ENCODE peak calls at places on chromosomes 5 and 9, in five cellular contexts. K, F, J, A and B are unnamed samples.
A peak's percentile ranks its signal among the peaks of the same experiment; 100 is the strongest.

GRCh38 chr9:35813434-35814105 is 1.3 kb downstream of the HINT2 start:
- DNase-seq in K (no peak), A (peak; percentile 73), J (no peak), F (no peak), B (no peak)

GRCh38 chr9:36815023-36815422 is 219.0 kb downstream of the PAX5 start:
- DNase-seq in J (no peak), F (no peak), K (no peak), A (no peak), B (no peak)

GRCh38 chr5:145941096-145941676 is 4.8 kb downstream of the SH3RF2 start:
- DNase-seq in A (no peak), J (no peak), F (no peak), K (no peak), B (no peak)

GRCh38 chr5:134195666-134196065 is 18.9 kb upstream of the SKP1 start:
- DNase-seq in J (no peak), F (no peak), A (no peak), K (no peak), B (no peak)

GRCh38 chr5:174567506-174568141 is 156.8 kb upstream of the MSX2 start:
- DNase-seq in F (no peak), J (no peak), K (no peak), A (no peak), B (no peak)

GRCh38 chr5:41924872-41925554 is at the start of gene FBXO4:
- DNase-seq in J (peak; percentile 93), K (peak; percentile 83), A (peak; percentile 91), F (peak; percentile 60), B (peak; percentile 86)

GRCh38 chr5:133635051-133635450 is 22.7 kb upstream of the FSTL4 start:
- DNase-seq in A (peak; percentile 84), F (no peak), K (peak; percentile 78), J (no peak), B (no peak)

GRCh38 chr5:74947961-74948613 is 81.9 kb upstream of the FAM169A start:
- DNase-seq in J (no peak), K (peak; percentile 23), A (peak; percentile 82), F (no peak), B (no peak)

GRCh38 chr5:81450940-81451339 is 57.0 kb upstream of the ACOT12 start:
- DNase-seq in J (no peak), F (no peak), A (peak; percentile 39), K (peak; percentile 27), B (no peak)

GRCh38 chr5:80192507-80193241 is 63.2 kb downstream of the SERINC5 start:
- DNase-seq in K (no peak), F (no peak), A (peak; percentile 59), J (peak; percentile 33), B (peak; percentile 55)

GRCh38 chr5:106489004-106489403 is 1181.7 kb downstream of the EFNA5 start:
- DNase-seq in A (no peak), J (no peak), F (no peak), K (peak; percentile 43), B (no peak)

GRCh38 chr5:68848086-68848485 is 245.7 kb upstream of the SLC30A5 start:
- DNase-seq in A (peak; percentile 58), F (no peak), K (no peak), J (no peak), B (no peak)

GRCh38 chr5:156103116-156103860 is 223.7 kb upstream of the SGCD start:
- DNase-seq in F (no peak), J (no peak), A (peak; percentile 16), K (no peak), B (no peak)

GRCh38 chr9:113687680-113688371 is 188.3 kb upstream of the ZNF618 start:
- DNase-seq in A (no peak), J (no peak), K (no peak), F (no peak), B (no peak)

GRCh38 chr9:107870927-107871720 is 381.6 kb upstream of the KLF4 start:
- DNase-seq in J (no peak), A (no peak), F (no peak), K (no peak), B (no peak)

GRCh38 chr9:115590016-115590415 is 472.1 kb upstream of the TNC start:
- DNase-seq in K (peak; percentile 88), F (no peak), J (no peak), A (peak; percentile 88), B (no peak)

GRCh38 chr5:32329395-32329834 is 16.7 kb upstream of the MTMR12 start:
- DNase-seq in F (peak; percentile 58), A (peak; percentile 76), J (peak; percentile 51), K (peak; percentile 67), B (peak; percentile 57)

GRCh38 chr5:77683171-77683732 is 44.7 kb upstream of the OTP start:
- DNase-seq in J (no peak), K (no peak), F (no peak), A (no peak), B (no peak)

GRCh38 chr9:14722391-14723035 is at the start of gene CER1:
- DNase-seq in K (no peak), J (no peak), F (no peak), A (no peak), B (no peak)

GRCh38 chr9:96232539-96233241 is 69.3 kb downstream of the HSD17B3 start:
- DNase-seq in A (peak; percentile 54), J (peak; percentile 34), K (peak; percentile 51), F (no peak), B (no peak)

GRCh38 chr5:342501-343460 is 21.3 kb downstream of the AHRR start:
- DNase-seq in K (no peak), F (no peak), J (no peak), A (no peak), B (no peak)

GRCh38 chr9:106886111-106887046 is 23.4 kb downstream of the ZNF462 start:
- DNase-seq in F (no peak), K (no peak), A (no peak), J (no peak), B (no peak)

GRCh38 chr5:170809551-170809950 is 26.0 kb downstream of the GABRP start:
- DNase-seq in A (peak; percentile 39), J (no peak), F (no peak), K (peak; percentile 52), B (no peak)

GRCh38 chr9:3237121-3237520 is 288.7 kb downstream of the RFX3 start:
- DNase-seq in K (no peak), A (no peak), F (no peak), J (no peak), B (no peak)

GRCh38 chr5:58459276-58459859 is 518 bp downstream of the PLK2 start:
- DNase-seq in J (no peak), F (no peak), A (peak; percentile 63), K (no peak), B (peak; percentile 35)

GRCh38 chr9:2576631-2577030 is 45.0 kb upstream of the VLDLR start:
- DNase-seq in K (no peak), A (no peak), J (no peak), F (no peak), B (no peak)

GRCh38 chr9:96875460-96876142 is 21.3 kb upstream of the ZNF782 start:
- DNase-seq in F (peak; percentile 42), J (peak; percentile 13), K (peak; percentile 83), A (peak; percentile 85), B (peak; percentile 19)

GRCh38 chr5:179470191-179470590 is 80.2 kb upstream of the RUFY1 start:
- DNase-seq in F (no peak), K (no peak), J (no peak), A (no peak), B (no peak)

GRCh38 chr5:93578813-93579560 is 2.0 kb downstream of the NR2F1-AS1 start:
- DNase-seq in K (peak; percentile 84), F (no peak), J (no peak), A (peak; percentile 21), B (no peak)

GRCh38 chr5:157180374-157181264 is at the start of gene ITK:
- DNase-seq in F (no peak), A (no peak), J (peak; percentile 85), K (no peak), B (peak; percentile 84)

GRCh38 chr5:146772881-146773440 is 105.6 kb downstream of the PPP2R2B start:
- DNase-seq in A (no peak), J (no peak), K (no peak), F (no peak), B (no peak)

GRCh38 chr9:131657031-131657377 is 82.9 kb downstream of the RAPGEF1 start:
- DNase-seq in K (no peak), J (peak; percentile 57), A (no peak), F (no peak), B (no peak)

GRCh38 chr5:1246711-1247431 is 21.7 kb downstream of the SLC6A18 start:
- DNase-seq in A (peak; percentile 42), F (no peak), K (no peak), J (no peak), B (peak; percentile 11)

GRCh38 chr9:127036437-127036836 is 86.0 kb downstream of the ANGPTL2 start:
- DNase-seq in J (no peak), K (no peak), A (no peak), F (no peak), B (no peak)